ENCODE peak calls at places on chromosomes 6 and 20, in ten cellular contexts. B is esophagus squamous epithelium, W is RWPE1, F is GM23338, I is A549, S is epithelial cell of esophagus, K is ovary, P is fibroblast of pulmonary artery, H is left ventricle myocardium inferior, C is mammary epithelial cell. X is an unnamed sample.

GRCh38 chr6:31718294-31718693 is 3.1 kb downstream of the LY6G6D start:
- DNase-seq in W (peak), I (no peak), P (no peak), B (no peak), K (no peak), F (peak), H (no peak), S (peak), C (peak), X (no peak)

GRCh38 chr6:68756454-68757375 is 121.6 kb downstream of the ADGRB3 start:
- DNase-seq in K (no peak), C (no peak), S (no peak), B (no peak), I (no peak), H (no peak), P (no peak), W (no peak), F (no peak), X (no peak)

GRCh38 chr20:64024141-64024990 is 11.6 kb upstream of the C20orf204 start:
- DNase-seq in P (no peak), F (no peak), K (no peak), I (no peak), W (no peak), C (no peak), B (no peak), H (no peak), S (no peak), X (no peak)

GRCh38 chr20:16714765-16715164 is 15.1 kb upstream of the SNRPB2 start:
- DNase-seq in S (no peak), H (no peak), K (no peak), B (no peak), F (no peak), P (no peak), C (no peak), W (no peak), I (no peak), X (no peak)

GRCh38 chr20:53757472-53757913 is 163.9 kb upstream of the ZNF217 start:
- DNase-seq in W (peak), C (peak), P (no peak), S (peak), B (no peak), I (no peak), H (no peak), F (no peak), K (no peak), X (no peak)

GRCh38 chr6:43604174-43604573 is 24.9 kb downstream of the GTPBP2 start:
- DNase-seq in K (no peak), S (peak), I (no peak), H (no peak), P (peak), F (no peak), W (peak), B (no peak), C (peak), X (no peak)

GRCh38 chr6:169165031-169165430 is 88.6 kb downstream of the THBS2 start:
- DNase-seq in B (no peak), S (no peak), K (no peak), C (no peak), I (no peak), F (no peak), W (no peak), H (no peak), P (no peak), X (no peak)

GRCh38 chr6:50278663-50279062 is 228.9 kb upstream of the DEFB112 start:
- DNase-seq in H (no peak), I (no peak), P (no peak), C (no peak), F (no peak), W (no peak), B (no peak), K (no peak), S (no peak), X (no peak)

GRCh38 chr6:102950967-102951366 is 1557.5 kb downstream of the GRIK2 start:
- DNase-seq in C (no peak), H (no peak), B (no peak), P (no peak), I (no peak), K (no peak), F (no peak), W (no peak), S (no peak), X (no peak)

GRCh38 chr20:1182136-1182535 is 2.6 kb downstream of the TMEM74B start:
- DNase-seq in P (no peak), I (no peak), H (no peak), W (no peak), K (no peak), F (no peak), C (no peak), S (no peak), B (no peak), X (no peak)

GRCh38 chr6:38750968-38751615 is 36.0 kb downstream of the DNAH8 start:
- DNase-seq in K (no peak), B (no peak), S (no peak), P (no peak), H (no peak), I (no peak), F (no peak), W (no peak), C (peak), X (no peak)

GRCh38 chr6:123953920-123954319 is 150.3 kb downstream of the NKAIN2 start:
- DNase-seq in H (no peak), P (no peak), W (peak), I (no peak), S (peak), K (no peak), C (peak), B (no peak), F (no peak), X (no peak)

GRCh38 chr6:119566546-119567263 is 217.1 kb upstream of the MAN1A1 start:
- DNase-seq in W (no peak), B (no peak), K (no peak), C (no peak), P (no peak), F (no peak), H (no peak), I (no peak), S (no peak), X (no peak)

GRCh38 chr6:77461796-77462195 is 1.5 kb downstream of the HTR1B start:
- DNase-seq in W (no peak), P (no peak), K (no peak), B (no peak), S (no peak), H (no peak), I (no peak), C (no peak), F (no peak), X (no peak)

GRCh38 chr6:168884646-168885086 is 369.0 kb downstream of the THBS2 start:
- DNase-seq in C (peak), W (peak), B (no peak), P (peak), I (peak), S (peak), F (peak), K (peak), H (peak), X (peak)

GRCh38 chr6:85574932-85575598 is 18.6 kb downstream of the SNX14 start:
- DNase-seq in F (no peak), P (peak), B (no peak), S (peak), K (no peak), I (peak), H (no peak), C (peak), W (peak), X (no peak)

GRCh38 chr6:119602215-119603178 is 252.9 kb upstream of the MAN1A1 start:
- DNase-seq in S (peak), W (peak), H (no peak), F (no peak), P (peak), K (no peak), B (no peak), C (peak), I (no peak), X (no peak)

GRCh38 chr20:59994697-59995122 is 36.5 kb downstream of the CDH26 start:
- DNase-seq in H (peak), P (no peak), C (peak), B (no peak), K (no peak), I (peak), S (peak), W (peak), F (peak), X (peak)

GRCh38 chr20:5195655-5196054 is 68.8 kb downstream of the CDS2 start:
- DNase-seq in I (no peak), C (peak), F (no peak), W (no peak), P (no peak), K (no peak), H (no peak), B (no peak), S (peak), X (no peak)

GRCh38 chr6:149357726-149358538 is 40.4 kb downstream of the TAB2 start:
- DNase-seq in H (no peak), F (no peak), K (no peak), P (no peak), B (no peak), I (no peak), C (no peak), S (no peak), W (no peak), X (no peak)

GRCh38 chr6:26520088-26520839 is 17.9 kb upstream of the HMGN4 start:
- DNase-seq in B (no peak), K (no peak), H (no peak), S (no peak), W (no peak), P (no peak), I (no peak), C (no peak), F (no peak), X (peak)

GRCh38 chr20:45370571-45371204 is 7.4 kb downstream of the TP53TG5 start:
- DNase-seq in K (no peak), H (no peak), W (no peak), P (no peak), F (no peak), I (no peak), S (no peak), C (no peak), B (no peak), X (no peak)

GRCh38 chr6:75850026-75850385 is 101.0 kb downstream of the MYO6 start:
- DNase-seq in W (no peak), C (no peak), B (no peak), K (no peak), H (no peak), S (peak), I (no peak), F (no peak), P (peak), X (no peak)

GRCh38 chr6:118565317-118565960 is 17.3 kb downstream of the PLN start:
- DNase-seq in B (no peak), C (peak), H (no peak), P (no peak), W (peak), I (peak), S (peak), K (no peak), F (peak), X (no peak)

GRCh38 chr6:167095888-167096287 is 27.0 kb upstream of the CCR6 start:
- DNase-seq in I (no peak), P (no peak), F (no peak), W (no peak), B (no peak), C (no peak), K (no peak), S (no peak), H (no peak), X (no peak)

GRCh38 chr6:4564746-4565145 is 211.5 kb upstream of the CDYL start:
- DNase-seq in S (no peak), P (no peak), B (no peak), I (no peak), C (no peak), F (no peak), H (no peak), K (no peak), W (no peak), X (no peak)

GRCh38 chr6:32759669-32760068 is 3.7 kb downstream of the HLA-DQB2 start:
- DNase-seq in P (no peak), K (no peak), B (no peak), F (no peak), W (no peak), I (no peak), S (no peak), H (no peak), C (no peak), X (no peak)

GRCh38 chr6:107622269-107622668 is 132.4 kb downstream of the SOBP start:
- DNase-seq in C (no peak), B (no peak), F (no peak), I (no peak), H (no peak), K (no peak), W (no peak), S (no peak), P (no peak), X (no peak)

GRCh38 chr6:143279385-143279784 is 171.1 kb downstream of the ADAT2 start:
- DNase-seq in H (no peak), F (peak), B (no peak), K (no peak), C (peak), P (peak), S (peak), W (no peak), I (peak), X (peak)

GRCh38 chr6:101741474-101742171 is 348.1 kb downstream of the GRIK2 start:
- DNase-seq in H (no peak), C (no peak), F (peak), S (no peak), K (no peak), B (no peak), P (no peak), W (no peak), I (no peak), X (no peak)

GRCh38 chr6:2952557-2953095 is 18.7 kb downstream of the SERPINB6 start:
- DNase-seq in C (peak), H (peak), K (peak), B (no peak), W (peak), S (peak), P (peak), F (peak), I (peak), X (peak)

GRCh38 chr20:52622086-52622485 is 350.1 kb upstream of the TSHZ2 start:
- DNase-seq in I (no peak), P (peak), S (peak), F (no peak), H (no peak), C (no peak), B (no peak), W (peak), K (no peak), X (no peak)

GRCh38 chr20:49479785-49480184 is 2.7 kb downstream of the KCNB1 start:
- DNase-seq in H (no peak), C (no peak), I (no peak), S (no peak), K (no peak), W (no peak), B (no peak), P (no peak), F (no peak), X (no peak)

GRCh38 chr20:42530855-42531674 is 658.6 kb downstream of the PTPRT start:
- DNase-seq in P (peak), F (peak), B (no peak), C (no peak), H (no peak), W (peak), I (peak), K (no peak), S (peak), X (peak)

GRCh38 chr6:150395388-150396009 is 26.7 kb downstream of the IYD start:
- DNase-seq in W (peak), I (peak), P (peak), S (peak), F (peak), B (no peak), K (peak), C (peak), H (no peak), X (peak)

GRCh38 chr6:5412017-5412416 is 150.7 kb downstream of the FARS2 start:
- DNase-seq in S (no peak), W (no peak), K (no peak), F (peak), I (no peak), H (no peak), B (no peak), C (no peak), P (no peak), X (peak)

GRCh38 chr6:14129572-14129971 is 12.0 kb downstream of the CD83 start:
- DNase-seq in F (peak), S (peak), K (peak), C (peak), P (peak), H (peak), W (peak), B (no peak), I (peak), X (peak)

GRCh38 chr20:51050636-51051035 is 27.7 kb upstream of the KCNG1 start:
- DNase-seq in S (no peak), F (no peak), B (no peak), H (no peak), C (no peak), W (no peak), I (no peak), K (no peak), P (peak), X (no peak)

GRCh38 chr6:148203970-148204369 is 138.7 kb upstream of the SASH1 start:
- DNase-seq in P (peak), K (no peak), I (no peak), W (no peak), B (no peak), H (no peak), F (no peak), S (no peak), C (no peak), X (no peak)

GRCh38 chr6:148195511-148195910 is 147.1 kb upstream of the SASH1 start:
- DNase-seq in I (no peak), B (no peak), S (peak), H (no peak), F (no peak), P (no peak), K (no peak), C (no peak), W (no peak), X (no peak)

GRCh38 chr6:148199584-148199983 is 143.1 kb upstream of the SASH1 start:
- DNase-seq in W (no peak), H (no peak), P (no peak), K (no peak), F (no peak), I (no peak), B (no peak), S (no peak), C (no peak), X (no peak)

GRCh38 chr6:148203281-148203925 is 139.2 kb upstream of the SASH1 start:
- DNase-seq in I (no peak), W (no peak), F (no peak), B (no peak), H (no peak), K (no peak), P (peak), C (no peak), S (no peak), X (no peak)

GRCh38 chr6:148200302-148200701 is 142.3 kb upstream of the SASH1 start:
- DNase-seq in C (no peak), W (no peak), K (peak), H (no peak), S (no peak), B (no peak), P (no peak), I (no peak), F (peak), X (no peak)
- TF ChIP-seq CTCF in C (no peak), W (no peak), K (no peak), H (peak), S (no peak), B (no peak), P (no peak), I (no peak), F (no peak), X (no peak)

GRCh38 chr6:158725704-158726103 is 75.8 kb downstream of the SYTL3 start:
- DNase-seq in W (no peak), F (no peak), S (no peak), H (no peak), K (no peak), P (no peak), B (no peak), C (no peak), I (no peak), X (no peak)

DNA sequence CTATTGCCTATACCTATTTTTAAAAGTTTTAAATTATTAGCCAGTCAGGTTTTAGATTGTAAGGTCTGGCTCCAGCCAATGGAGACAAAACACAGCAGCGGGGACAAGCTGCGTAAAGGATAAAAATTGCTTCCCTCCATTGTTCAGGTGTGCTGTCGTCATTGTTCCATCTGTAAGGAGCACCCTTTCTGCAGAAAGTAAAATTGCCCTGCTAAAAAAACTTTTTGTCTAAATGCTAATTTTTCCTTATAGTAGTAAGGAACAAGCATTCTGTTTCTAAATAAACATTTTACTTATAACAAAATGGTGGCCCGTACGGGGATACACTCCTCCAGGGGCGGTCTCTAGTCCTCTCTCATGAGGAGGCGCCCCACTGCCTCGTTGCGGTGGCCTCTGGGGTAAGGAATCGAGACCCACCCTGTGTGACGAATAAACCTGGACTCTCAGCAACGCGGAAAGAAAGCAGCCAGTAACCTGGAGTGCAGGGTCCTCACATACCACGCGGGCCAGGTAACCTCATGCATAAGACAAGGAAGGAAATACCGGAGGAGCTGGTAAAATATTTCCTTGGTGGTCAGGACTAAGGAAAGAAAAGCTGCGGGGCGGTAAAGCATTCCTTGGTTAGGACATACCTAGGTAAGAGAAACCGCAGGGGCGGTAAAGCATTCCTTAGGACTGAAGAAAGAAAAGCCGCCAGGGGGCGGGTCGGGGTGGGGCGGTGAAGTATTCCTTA is 80.5 kb downstream of the SYTL3 start:
- DNase-seq in H (no peak), F (peak), S (peak), B (no peak), W (no peak), I (peak), C (no peak), P (no peak), K (no peak), X (peak)
- TF ChIP-seq CTCF in H (no peak), F (no peak), S (no peak), B (no peak), W (no peak), I (no peak), C (no peak), P (no peak), K (no peak), X (no peak)

GRCh38 chr6:11826779-11827178 is 48.2 kb upstream of the ADTRP start:
- DNase-seq in P (no peak), K (no peak), B (no peak), W (no peak), H (no peak), C (no peak), S (no peak), F (no peak), I (no peak), X (no peak)
- TF ChIP-seq CTCF in P (no peak), K (no peak), B (no peak), W (no peak), H (no peak), C (no peak), S (no peak), F (no peak), I (no peak), X (no peak)

DNA sequence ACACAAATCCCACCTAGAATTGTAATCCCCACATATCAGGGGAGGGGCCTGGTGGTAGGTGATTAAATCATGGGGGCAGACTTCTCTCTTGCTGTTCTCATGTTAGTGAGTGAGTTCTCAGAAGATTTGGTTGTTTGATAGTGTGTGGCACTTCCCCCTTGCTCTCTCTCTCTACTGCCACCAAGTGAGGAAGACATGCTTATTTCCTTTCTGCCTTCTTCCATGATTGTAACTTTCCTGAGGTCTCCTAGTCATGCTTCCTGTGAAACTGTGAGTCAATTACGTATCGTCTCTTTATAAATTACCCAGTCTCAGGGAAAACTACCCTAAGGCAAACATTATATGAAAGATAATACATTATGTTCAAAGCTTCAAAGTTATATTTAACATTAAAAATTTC is 1297.5 kb upstream of the CITED2 start:
- DNase-seq in W (no peak), F (peak), C (peak), I (peak), H (no peak), K (no peak), P (no peak), S (peak), B (no peak), X (no peak)
- TF ChIP-seq CTCF in W (no peak), F (peak), C (peak), I (no peak), H (no peak), K (no peak), P (peak), S (peak), B (no peak), X (no peak)

DNA sequence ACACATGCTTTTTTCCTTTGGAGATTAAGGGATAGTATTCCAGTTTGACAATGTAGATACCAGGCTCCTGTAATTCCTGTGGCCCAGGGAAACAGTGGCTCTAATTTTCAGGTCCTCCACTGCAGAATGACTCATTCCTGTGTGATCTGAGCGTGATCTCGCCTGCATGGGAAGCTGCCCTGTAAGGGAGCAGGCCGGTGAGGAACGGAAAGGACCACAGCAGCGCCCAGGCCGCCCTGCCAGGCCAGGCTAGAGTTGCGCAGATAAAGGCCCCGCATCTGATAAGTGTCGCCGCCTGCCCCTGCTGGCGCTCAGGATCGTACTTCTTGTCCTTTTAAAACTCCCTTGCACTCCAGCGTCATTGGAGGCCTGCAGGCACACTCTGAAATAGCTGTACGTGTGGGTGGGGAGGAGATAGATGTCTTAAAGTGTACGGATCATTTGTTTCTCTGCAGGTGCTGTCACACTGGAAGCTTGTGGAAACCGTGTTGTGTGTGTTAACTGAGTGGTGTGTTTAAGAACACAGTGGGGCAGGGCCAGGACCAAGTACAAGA is 60.7 kb downstream of the SYNJ2 start:
- DNase-seq in K (no peak), F (no peak), I (peak), H (peak), S (peak), W (peak), C (peak), B (no peak), P (peak), X (no peak)
- TF ChIP-seq CTCF in K (no peak), F (no peak), I (no peak), H (no peak), S (no peak), W (no peak), C (no peak), B (no peak), P (no peak), X (no peak)

GRCh38 chr6:96899019-96899418 is 1.3 kb upstream of the NDUFAF4 start:
- DNase-seq in I (peak), P (peak), F (peak), S (peak), K (no peak), B (no peak), H (no peak), W (peak), C (peak), X (no peak)
- TF ChIP-seq CTCF in I (peak), P (peak), F (peak), S (peak), K (no peak), B (peak), H (peak), W (peak), C (peak), X (peak)